ENCODE peak calls at places on chromosomes 1 and 21, in seven cellular contexts. H is AG04450, Z is mucosa of descending colon, K is GM13977, F is brain microvascular endothelial cell, R is body of pancreas, W is GM23338. V is an unnamed sample.
A peak's percentile ranks its signal among the peaks of the same experiment; 100 is the strongest.

GRCh38 chr1:206116191-206116872 is 856 bp downstream of the AVPR1B start:
- DNase-seq in F (no peak), R (no peak), Z (no peak), K (no peak), W (peak; percentile 26), H (no peak), V (peak; percentile 70)

GRCh38 chr1:113981962-113982931 is 3.0 kb downstream of the OLFML3 start:
- DNase-seq in F (peak; percentile 56), K (no peak), H (peak; percentile 53), Z (peak; percentile 67), R (peak; percentile 58), W (no peak), V (peak; percentile 87)

GRCh38 chr1:42422672-42423236 is 33.1 kb downstream of the ZMYND12 start:
- DNase-seq in W (no peak), R (no peak), F (no peak), Z (no peak), K (no peak), H (no peak), V (no peak)

GRCh38 chr1:14653461-14653960 is 55.0 kb downstream of the KAZN start:
- DNase-seq in R (no peak), K (no peak), H (no peak), Z (no peak), W (no peak), F (no peak), V (no peak)

GRCh38 chr1:156836041-156836654 is 19.5 kb upstream of the SH2D2A start:
- DNase-seq in R (no peak), K (peak; percentile 82), H (no peak), W (no peak), F (no peak), Z (no peak), V (no peak)

GRCh38 chr1:231931846-231932454 is 305.4 kb downstream of the DISC1 start:
- DNase-seq in Z (no peak), W (peak; percentile 76), H (no peak), R (no peak), F (no peak), K (peak; percentile 12), V (no peak)

GRCh38 chr1:153728305-153729066 is 636 bp downstream of the INTS3 start:
- DNase-seq in H (no peak), R (peak; percentile 81), Z (peak; percentile 63), W (peak; percentile 86), K (no peak), F (no peak), V (peak; percentile 79)

GRCh38 chr1:14019461-14019860 is 319.5 kb downstream of the PRDM2 start:
- DNase-seq in H (no peak), K (no peak), Z (no peak), F (no peak), R (no peak), W (no peak), V (no peak)

GRCh38 chr1:41158147-41158875 is 83.8 kb downstream of the SCMH1 start:
- DNase-seq in F (no peak), Z (no peak), H (no peak), R (no peak), K (no peak), W (no peak), V (no peak)

GRCh38 chr1:156858555-156858956 is 361 bp downstream of the INSRR start:
- DNase-seq in R (peak; percentile 16), Z (no peak), W (no peak), F (no peak), H (no peak), K (no peak), V (no peak)

GRCh38 chr1:241899211-241899610 is 51.2 kb downstream of the EXO1 start:
- DNase-seq in F (no peak), K (no peak), R (no peak), H (no peak), Z (no peak), W (no peak), V (no peak)

GRCh38 chr1:247487057-247487456 is 29.2 kb upstream of the OR2B11 start:
- DNase-seq in R (peak; percentile 22), H (peak; percentile 1), W (peak; percentile 72), F (peak; percentile 35), K (peak; percentile 64), Z (no peak), V (no peak)

GRCh38 chr1:52552236-52552504 is 722 bp downstream of the TUT4 start:
- DNase-seq in H (peak; percentile 39), R (peak; percentile 50), K (peak; percentile 41), W (peak; percentile 51), F (peak; percentile 36), Z (peak; percentile 65), V (peak; percentile 76)

GRCh38 chr1:167614851-167615250 is 15.2 kb upstream of the RCSD1 start:
- DNase-seq in W (no peak), R (no peak), H (no peak), F (no peak), K (no peak), Z (no peak), V (no peak)

GRCh38 chr1:227949341-227949921 is 1.7 kb upstream of the WNT9A start:
- DNase-seq in R (no peak), W (no peak), K (peak; percentile 27), F (no peak), Z (no peak), H (no peak), V (no peak)

GRCh38 chr1:66809245-66809644 is 8.2 kb upstream of the INSL5 start:
- DNase-seq in K (no peak), Z (no peak), F (no peak), R (no peak), H (no peak), W (no peak), V (no peak)

GRCh38 chr1:201659576-201659975 is 120.6 kb downstream of the NAV1 start:
- DNase-seq in K (no peak), F (no peak), W (no peak), R (no peak), H (no peak), Z (no peak), V (no peak)

GRCh38 chr1:99086057-99086456 is 81.4 kb upstream of the PLPPR5 start:
- DNase-seq in R (no peak), W (no peak), F (no peak), H (no peak), Z (no peak), K (no peak), V (no peak)

GRCh38 chr21:45988366-45989347 is 7.1 kb downstream of the COL6A1 start:
- DNase-seq in F (no peak), Z (peak; percentile 38), R (no peak), W (no peak), H (no peak), K (no peak), V (peak; percentile 66)

GRCh38 chr1:95308276-95308675 is 74.3 kb downstream of the RWDD3 start:
- DNase-seq in H (no peak), R (no peak), F (no peak), K (no peak), Z (no peak), W (no peak), V (no peak)

GRCh38 chr1:162327144-162327790 is 49.4 kb downstream of the SPATA46 start:
- DNase-seq in H (no peak), K (no peak), W (no peak), Z (no peak), F (no peak), R (no peak), V (no peak)

GRCh38 chr1:94591791-94592565 is 50.4 kb upstream of the F3 start:
- DNase-seq in R (no peak), W (no peak), H (no peak), Z (no peak), F (no peak), K (no peak), V (no peak)

GRCh38 chr1:177857285-177857684 is 112.6 kb downstream of the SEC16B start:
- DNase-seq in K (no peak), W (no peak), Z (no peak), R (no peak), F (no peak), H (no peak), V (no peak)

GRCh38 chr1:239455743-239456142 is 69.4 kb downstream of the CHRM3 start:
- DNase-seq in H (no peak), F (no peak), W (no peak), Z (no peak), R (no peak), K (no peak), V (no peak)

GRCh38 chr1:161439280-161440232 is 65.7 kb upstream of the FCGR2A start:
- DNase-seq in K (peak; percentile 65), F (peak; percentile 29), H (no peak), W (peak; percentile 43), Z (peak; percentile 53), R (peak; percentile 19), V (no peak)

GRCh38 chr1:94247146-94248094 is 10.0 kb upstream of the ARHGAP29 start:
- DNase-seq in Z (peak; percentile 79), H (no peak), R (peak; percentile 87), F (peak; percentile 64), K (peak; percentile 79), W (peak; percentile 89), V (peak; percentile 81)

GRCh38 chr1:37479255-37480124 is 5.1 kb downstream of the ZC3H12A start:
- DNase-seq in Z (peak; percentile 99), K (peak; percentile 92), F (peak; percentile 88), R (peak; percentile 97), W (no peak), H (no peak), V (peak; percentile 94)

GRCh38 chr1:37477198-37477931 is 3.0 kb downstream of the ZC3H12A start:
- DNase-seq in R (peak; percentile 87), K (peak; percentile 86), F (peak; percentile 62), W (peak; percentile 69), H (no peak), Z (peak; percentile 92), V (peak; percentile 79)

GRCh38 chr1:37477946-37478345 is 3.6 kb downstream of the ZC3H12A start:
- DNase-seq in H (no peak), W (no peak), Z (peak; percentile 68), R (no peak), K (no peak), F (no peak), V (no peak)

GRCh38 chr1:37478890-37479254 is 4.5 kb downstream of the ZC3H12A start:
- DNase-seq in F (no peak), K (no peak), H (no peak), W (no peak), R (no peak), Z (peak; percentile 66), V (no peak)

GRCh38 chr1:37478451-37478871 is 4.1 kb downstream of the ZC3H12A start:
- DNase-seq in W (no peak), H (no peak), Z (no peak), K (no peak), R (no peak), F (peak; percentile 68), V (no peak)
- TF ChIP-seq CTCF in W (no peak), H (no peak), Z (no peak), K (no peak), R (no peak), F (no peak), V (no peak)

GRCh38 chr1:180639871-180640270 is 8.0 kb downstream of the XPR1 start:
- DNase-seq in K (no peak), W (no peak), H (no peak), Z (no peak), R (no peak), F (no peak), V (no peak)
- TF ChIP-seq CTCF in K (no peak), W (no peak), H (no peak), Z (no peak), R (no peak), F (no peak), V (no peak)

GRCh38 chr1:203776636-203777035 is 11.7 kb downstream of the LAX1 start:
- DNase-seq in F (no peak), R (peak; percentile 18), K (no peak), H (no peak), Z (no peak), W (no peak), V (no peak)
- TF ChIP-seq CTCF in F (peak; percentile 26), R (peak; percentile 25), K (peak; percentile 16), H (peak; percentile 2), Z (no peak), W (no peak), V (no peak)

GRCh38 chr1:238252033-238252802 is 361.5 kb upstream of the ZP4 start:
- DNase-seq in H (no peak), Z (no peak), W (peak; percentile 91), K (peak; percentile 45), R (peak; percentile 80), F (peak; percentile 75), V (no peak)
- TF ChIP-seq CTCF in H (peak; percentile 29), Z (no peak), W (peak; percentile 90), K (peak; percentile 62), R (peak; percentile 66), F (peak; percentile 69), V (no peak)

V was measured in coronary artery.